ENCODE peak calls at places on chromosomes 12 and 14, in eight cellular contexts. H is neural progenitor cell, C is lower leg skin, S is lower lobe of right lung, L is left ventricle myocardium inferior, P is K562, K is uterus, T is H1. Q is an unnamed sample.

GRCh38 chr12:75086086-75087038 is 123.3 kb downstream of the KCNC2 start:
- DNase-seq in H (no peak), C (no peak), S (no peak), L (no peak), P (no peak), K (no peak), T (no peak), Q (peak)

GRCh38 chr14:54354096-54354495 is 42.7 kb upstream of the CDKN3 start:
- DNase-seq in H (no peak), C (no peak), S (no peak), L (no peak), P (no peak), K (no peak), T (no peak), Q (no peak)

GRCh38 chr14:105505101-105505500 is 14.1 kb downstream of the TEDC1 start:
- DNase-seq in H (no peak), C (no peak), S (no peak), L (no peak), P (no peak), K (no peak), T (no peak), Q (no peak)

GRCh38 chr12:124099661-124100060 is 126.6 kb downstream of the ZNF664 start:
- DNase-seq in H (no peak), C (no peak), S (no peak), L (no peak), P (no peak), K (no peak), T (no peak), Q (no peak)

GRCh38 chr12:13002301-13003097 is 2.4 kb upstream of the HEBP1 start:
- DNase-seq in H (no peak), C (no peak), S (no peak), L (no peak), P (no peak), K (no peak), T (no peak), Q (no peak)

GRCh38 chr12:21026302-21026701 is 104.7 kb upstream of the SLCO1B1 start:
- DNase-seq in H (no peak), C (no peak), S (no peak), L (no peak), P (no peak), K (no peak), T (no peak), Q (no peak)

GRCh38 chr12:68162374-68162773 is 2.8 kb upstream of the IFNG start:
- DNase-seq in H (no peak), C (no peak), S (no peak), L (no peak), P (no peak), K (no peak), T (no peak), Q (no peak)

GRCh38 chr14:70812124-70812818 is 3.0 kb upstream of the MAP3K9 start:
- DNase-seq in H (no peak), C (no peak), S (no peak), L (no peak), P (no peak), K (no peak), T (no peak), Q (no peak)

GRCh38 chr12:107684029-107684790 is 1.4 kb upstream of the PWP1 start:
- DNase-seq in H (no peak), C (no peak), S (no peak), L (no peak), P (no peak), K (no peak), T (no peak), Q (peak)

GRCh38 chr12:121916719-121917118 is 1.7 kb upstream of the CFAP251 start:
- DNase-seq in H (peak), C (no peak), S (no peak), L (no peak), P (no peak), K (peak), T (no peak), Q (peak)

GRCh38 chr12:11545438-11546330 is 103.8 kb upstream of the ETV6 start:
- DNase-seq in H (no peak), C (no peak), S (no peak), L (no peak), P (no peak), K (no peak), T (no peak), Q (no peak)

GRCh38 chr14:99035712-99036593 is 236.0 kb downstream of the BCL11B start:
- DNase-seq in H (peak), C (peak), S (peak), L (peak), P (no peak), K (peak), T (peak), Q (peak)

GRCh38 chr12:52130695-52131094 is 51.2 kb downstream of the SMIM41 start:
- DNase-seq in H (no peak), C (no peak), S (no peak), L (peak), P (no peak), K (no peak), T (no peak), Q (no peak)

GRCh38 chr12:64890873-64891468 is 66.5 kb downstream of the TBC1D30 start:
- DNase-seq in H (peak), C (no peak), S (no peak), L (no peak), P (peak), K (no peak), T (no peak), Q (peak)

GRCh38 chr12:117408161-117408791 is 46.9 kb upstream of the NOS1 start:
- DNase-seq in H (peak), C (peak), S (peak), L (no peak), P (no peak), K (no peak), T (no peak), Q (peak)

GRCh38 chr12:90630006-90630405 is 325.0 kb downstream of the CCER1 start:
- DNase-seq in H (no peak), C (no peak), S (no peak), L (no peak), P (no peak), K (no peak), T (no peak), Q (no peak)

GRCh38 chr12:21941522-21942376 is 523 bp upstream of the ABCC9 start:
- DNase-seq in H (peak), C (peak), S (peak), L (peak), P (no peak), K (peak), T (no peak), Q (peak)

GRCh38 chr12:91381309-91381804 is 198.7 kb upstream of the DCN start:
- DNase-seq in H (peak), C (peak), S (no peak), L (peak), P (no peak), K (peak), T (peak), Q (peak)

GRCh38 chr12:110689002-110689600 is at the start of gene HVCN1:
- DNase-seq in H (peak), C (peak), S (peak), L (peak), P (peak), K (peak), T (no peak), Q (no peak)

GRCh38 chr12:127903146-127903545 is 363.8 kb upstream of the TMEM132C start:
- DNase-seq in H (no peak), C (no peak), S (no peak), L (no peak), P (no peak), K (no peak), T (peak), Q (peak)

GRCh38 chr12:93526786-93527428 is 45.6 kb upstream of the SOCS2 start:
- DNase-seq in H (peak), C (no peak), S (no peak), L (no peak), P (no peak), K (no peak), T (no peak), Q (peak)

GRCh38 chr12:43988838-43989560 is 153.1 kb downstream of the TMEM117 start:
- DNase-seq in H (no peak), C (no peak), S (no peak), L (no peak), P (no peak), K (no peak), T (no peak), Q (no peak)

GRCh38 chr14:51283402-51283825 is 43.4 kb downstream of the TMX1 start:
- DNase-seq in H (peak), C (no peak), S (no peak), L (no peak), P (peak), K (peak), T (no peak), Q (peak)

GRCh38 chr14:89926709-89927108 is 27.8 kb downstream of the EFCAB11 start:
- DNase-seq in H (no peak), C (no peak), S (no peak), L (no peak), P (no peak), K (no peak), T (no peak), Q (peak)

GRCh38 chr12:19681007-19681406 is 241.7 kb downstream of the AEBP2 start:
- DNase-seq in H (no peak), C (no peak), S (no peak), L (no peak), P (no peak), K (no peak), T (no peak), Q (no peak)

GRCh38 chr14:101909371-101910096 is 54.8 kb upstream of the DYNC1H1 start:
- DNase-seq in H (no peak), C (no peak), S (no peak), L (no peak), P (no peak), K (no peak), T (no peak), Q (no peak)
- H3K4me3 ChIP-seq in H (no peak), C (no peak), S (no peak), L (no peak), P (no peak), K (no peak), T (no peak), Q (no peak)

GRCh38 chr12:96237035-96237434 is 42.9 kb downstream of the ELK3 start:
- DNase-seq in H (no peak), C (no peak), S (no peak), L (no peak), P (no peak), K (peak), T (no peak), Q (peak)

GRCh38 chr12:96234591-96235496 is 40.7 kb downstream of the ELK3 start:
- DNase-seq in H (no peak), C (no peak), S (no peak), L (no peak), P (no peak), K (no peak), T (no peak), Q (no peak)

GRCh38 chr12:96235497-96235826 is 41.3 kb downstream of the ELK3 start:
- DNase-seq in H (no peak), C (no peak), S (no peak), L (no peak), P (no peak), K (no peak), T (no peak), Q (no peak)

GRCh38 chr12:96237465-96238077 is 43.4 kb downstream of the ELK3 start:
- DNase-seq in H (no peak), C (peak), S (no peak), L (peak), P (no peak), K (peak), T (no peak), Q (peak)

DNA sequence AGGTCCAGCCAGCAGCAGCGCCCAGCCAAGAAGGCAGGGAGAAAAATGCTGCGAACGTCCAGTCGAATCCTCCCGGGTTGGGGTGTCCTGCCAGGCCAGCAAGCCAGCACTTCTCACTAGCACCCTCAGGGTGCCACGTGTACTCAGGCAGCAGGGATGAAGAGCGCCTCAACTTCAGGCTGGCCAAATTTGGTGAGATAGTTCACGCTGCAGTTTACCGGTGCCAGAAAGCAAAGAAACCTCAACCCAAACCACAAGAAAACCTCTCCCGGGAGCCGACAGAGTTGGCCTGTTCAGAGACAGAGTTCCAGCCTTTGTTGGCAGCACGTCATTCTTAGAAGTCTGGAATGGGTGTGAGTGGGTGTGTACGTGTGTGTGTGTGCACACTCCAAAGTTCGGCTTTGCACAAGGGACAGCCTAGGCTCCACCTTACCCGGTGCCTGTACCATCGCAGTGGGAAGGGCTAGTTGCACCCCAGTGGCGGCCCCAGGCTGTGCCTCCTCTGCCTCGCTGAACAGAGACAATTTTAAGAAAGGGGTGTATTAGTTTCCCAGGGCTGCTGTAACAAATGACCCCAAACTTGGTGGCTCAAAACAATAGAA is 42.1 kb downstream of the ELK3 start:
- DNase-seq in H (no peak), C (no peak), S (no peak), L (peak), P (no peak), K (peak), T (no peak), Q (peak)
- TF ChIP-seq CTCF in H (no peak), C (no peak), S (no peak), L (no peak), P (no peak), K (no peak), T (no peak), Q (no peak)

GRCh38 chr12:54561164-54561563 is 11.8 kb downstream of the PDE1B start:
- DNase-seq in H (no peak), C (peak), S (peak), L (peak), P (no peak), K (peak), T (no peak), Q (no peak)
- H3K4me3 ChIP-seq in H (no peak), C (no peak), S (peak), L (peak), P (no peak), K (peak), T (no peak), Q (no peak)

DNA sequence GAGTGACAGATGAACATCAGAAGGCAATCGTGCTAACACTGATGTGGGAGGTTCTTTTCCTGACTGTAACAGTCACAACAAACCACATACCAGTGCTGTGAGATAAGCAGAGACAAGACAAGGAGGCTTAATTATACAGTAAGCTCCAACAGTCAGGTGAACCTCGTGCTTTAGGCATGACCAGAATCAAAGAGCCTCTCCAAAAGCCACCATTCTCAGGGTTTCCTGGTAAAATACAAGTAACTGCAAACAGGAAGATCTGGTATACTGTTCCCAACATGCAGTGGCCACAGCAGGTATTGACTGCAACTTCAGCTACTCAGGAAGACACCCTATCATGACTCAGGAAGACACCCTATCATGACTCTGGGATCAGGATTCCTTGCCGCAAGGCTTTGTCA is 47.3 kb upstream of the GTF2A1 start:
- DNase-seq in H (no peak), C (no peak), S (no peak), L (no peak), P (peak), K (no peak), T (no peak), Q (no peak)
- TF ChIP-seq CTCF in H (no peak), C (no peak), S (no peak), L (no peak), P (peak), K (no peak), T (no peak), Q (no peak)

DNA sequence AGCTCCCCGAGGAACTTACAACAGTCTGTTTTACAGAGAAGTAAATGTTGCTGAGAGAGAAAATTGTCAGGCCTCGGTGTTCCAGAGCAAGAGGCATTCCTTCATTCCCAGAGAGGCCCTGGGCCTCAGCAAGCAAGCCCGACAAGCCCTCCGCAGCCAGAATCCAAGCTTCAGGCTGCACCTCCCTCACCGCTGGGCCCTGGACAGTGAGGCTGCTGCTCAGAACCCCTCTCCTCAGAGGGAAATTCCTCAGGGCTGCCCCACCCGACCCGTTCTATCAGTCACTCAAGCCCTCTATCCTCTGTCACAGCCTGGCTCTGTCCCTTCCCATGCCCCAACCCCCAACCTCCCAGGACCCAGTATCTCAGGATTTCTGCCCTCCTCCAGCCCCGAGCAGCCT is 56.3 kb downstream of the ZFP36L1 start:
- DNase-seq in H (peak), C (no peak), S (no peak), L (no peak), P (no peak), K (no peak), T (no peak), Q (no peak)
- H3K4me3 ChIP-seq in H (no peak), C (no peak), S (no peak), L (no peak), P (no peak), K (no peak), T (no peak), Q (no peak)

DNA sequence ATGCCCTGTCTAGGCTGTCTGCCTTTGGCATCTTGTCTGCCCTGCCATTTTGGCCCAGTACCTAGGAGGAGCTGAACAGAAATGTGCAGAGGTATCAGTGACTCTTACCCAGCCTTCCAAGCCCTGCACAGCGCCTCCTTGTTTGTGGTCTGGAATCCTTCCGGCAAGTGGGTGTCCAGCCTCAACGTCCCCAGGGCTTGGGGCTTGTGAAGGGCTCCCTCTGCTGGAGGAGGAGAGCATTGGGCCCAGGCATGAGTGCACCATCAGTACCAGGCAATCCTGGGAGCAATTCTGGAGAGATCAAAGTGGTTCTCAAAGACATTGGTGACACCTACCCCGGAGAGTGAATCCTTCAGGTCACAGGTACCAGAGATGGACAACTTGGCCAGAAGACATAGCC is 2.4 kb upstream of the TCL1B start:
- DNase-seq in H (peak), C (no peak), S (no peak), L (no peak), P (no peak), K (no peak), T (no peak), Q (no peak)
- TF ChIP-seq CTCF in H (peak), C (no peak), S (peak), L (peak), P (peak), K (no peak), T (peak), Q (peak)

GRCh38 chr12:40225984-40226602 is 1.3 kb downstream of the LRRK2 start:
- DNase-seq in H (no peak), C (no peak), S (no peak), L (no peak), P (no peak), K (no peak), T (no peak), Q (no peak)
- H3K4me3 ChIP-seq in H (no peak), C (no peak), S (peak), L (peak), P (no peak), K (peak), T (no peak), Q (peak)

DNA sequence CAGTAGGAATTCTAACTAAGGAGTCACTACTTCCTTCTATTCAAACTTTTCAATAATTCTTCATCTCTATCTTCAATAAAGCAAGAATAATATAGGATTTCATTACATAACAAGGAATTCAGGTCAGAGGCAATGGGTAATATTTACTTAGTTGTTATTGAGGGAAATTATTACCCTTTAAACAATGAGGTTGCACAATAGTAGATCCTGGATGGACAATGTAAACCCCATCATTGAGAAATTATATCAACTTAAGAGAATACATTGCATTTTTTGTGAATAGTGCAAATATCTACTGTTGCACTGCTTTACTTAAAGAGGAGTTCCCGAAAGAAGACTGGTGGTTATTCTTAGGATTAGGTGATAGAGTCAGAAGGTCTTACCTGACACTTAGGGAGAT is 43.7 kb downstream of the A2M start:
- DNase-seq in H (no peak), C (no peak), S (no peak), L (no peak), P (no peak), K (no peak), T (no peak), Q (no peak)
- TF ChIP-seq CTCF in H (no peak), C (no peak), S (no peak), L (no peak), P (no peak), K (no peak), T (no peak), Q (no peak)

DNA sequence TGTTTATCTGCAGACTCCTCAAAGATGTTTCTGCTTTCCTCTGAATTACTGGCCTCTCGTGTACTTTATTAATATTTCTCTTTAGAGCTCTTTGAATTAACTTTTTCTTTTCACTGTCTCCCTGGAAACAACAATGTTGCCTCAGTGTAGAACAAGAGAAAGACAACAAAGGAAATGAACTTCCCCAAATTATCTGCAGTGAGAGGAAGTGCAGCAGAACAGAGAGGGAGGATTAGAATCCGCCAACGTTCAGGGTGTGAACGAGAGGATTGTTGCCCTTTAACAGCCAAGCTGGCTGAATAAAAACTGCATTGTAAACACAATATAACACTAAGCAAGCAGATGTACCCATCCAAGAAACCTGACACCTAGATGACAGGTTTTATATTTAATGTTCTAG is 375.9 kb downstream of the GALC start:
- DNase-seq in H (no peak), C (no peak), S (no peak), L (no peak), P (no peak), K (no peak), T (no peak), Q (no peak)
- H3K4me3 ChIP-seq in H (no peak), C (no peak), S (no peak), L (no peak), P (no peak), K (no peak), T (no peak), Q (no peak)

Q was measured in AG10803.